ENCODE peak calls at places on chromosome 12, in four cellular contexts. X, P, R and Q are unnamed samples.

GRCh38 chr12:52913424-52913821 is 8.5 kb upstream of the KRT8 start:
- DNase-seq in X (no peak), R (no peak), P (no peak), Q (no peak)

GRCh38 chr12:113006641-113007040 is 28.3 kb downstream of the OAS2 start:
- DNase-seq in R (no peak), P (no peak), X (no peak), Q (no peak)

GRCh38 chr12:16043480-16043879 is 132.3 kb downstream of the DERA start:
- DNase-seq in X (no peak), R (no peak), P (no peak), Q (no peak)

GRCh38 chr12:98646165-98646764 is 1.2 kb downstream of the APAF1 start:
- DNase-seq in X (peak), P (no peak), R (no peak), Q (peak)

GRCh38 chr12:105980048-105980447 is 158.7 kb downstream of the NUAK1 start:
- DNase-seq in R (no peak), X (no peak), P (no peak), Q (no peak)

GRCh38 chr12:94074970-94075695 is 73.2 kb upstream of the PLXNC1 start:
- DNase-seq in R (no peak), P (peak), X (peak), Q (peak)

GRCh38 chr12:68267892-68268396 is 14.5 kb upstream of the IL22 start:
- DNase-seq in X (no peak), P (no peak), R (no peak), Q (no peak)

GRCh38 chr12:131901431-131902331 is 7.3 kb downstream of the ULK1 start:
- DNase-seq in R (no peak), P (no peak), X (no peak), Q (peak)

GRCh38 chr12:98403936-98404335 is 111.5 kb upstream of the TMPO start:
- DNase-seq in X (no peak), P (no peak), R (no peak), Q (no peak)

GRCh38 chr12:69898236-69898635 is 73.2 kb downstream of the MYRFL start:
- DNase-seq in X (no peak), P (no peak), R (no peak), Q (no peak)

GRCh38 chr12:118064608-118065007 is 3.6 kb upstream of the WSB2 start:
- DNase-seq in X (no peak), R (no peak), P (peak), Q (no peak)

GRCh38 chr12:109781668-109782321 is 51.4 kb downstream of the TRPV4 start:
- DNase-seq in P (no peak), X (no peak), R (no peak), Q (no peak)

GRCh38 chr12:109778684-109779083 is 54.5 kb downstream of the TRPV4 start:
- DNase-seq in P (no peak), R (no peak), X (no peak), Q (no peak)

GRCh38 chr12:109776624-109777023 is 56.6 kb downstream of the TRPV4 start:
- DNase-seq in X (no peak), R (no peak), P (no peak), Q (no peak)

GRCh38 chr12:109777544-109777943 is 55.7 kb downstream of the TRPV4 start:
- DNase-seq in X (peak), R (peak), P (peak), Q (peak)

GRCh38 chr12:109779382-109779781 is 53.8 kb downstream of the TRPV4 start:
- DNase-seq in R (no peak), X (peak), P (peak), Q (peak)
- TF ChIP-seq CEBPB in R (no peak), X (no peak), P (no peak), Q (no peak)

DNA sequence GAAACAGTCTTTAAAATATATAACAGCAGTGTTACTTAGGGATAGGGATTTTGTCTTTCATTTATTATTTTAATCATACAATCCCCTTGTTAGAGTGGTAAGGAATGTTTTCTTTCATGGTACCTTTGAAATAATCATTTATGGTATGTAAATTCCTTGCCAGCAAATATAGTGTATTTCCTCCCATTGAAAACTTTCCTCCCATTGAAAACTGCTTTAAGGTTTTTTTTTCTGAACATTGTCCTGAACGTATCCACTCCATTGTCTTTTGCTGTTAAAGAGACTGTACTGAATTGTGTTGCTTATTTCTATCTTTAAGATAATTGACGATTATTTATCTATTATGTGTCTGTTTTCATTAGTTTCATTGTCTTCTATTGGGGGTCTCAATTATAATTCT is 83.5 kb downstream of the PPHLN1 start:
- DNase-seq in X (no peak), P (no peak), R (no peak), Q (no peak)
- TF ChIP-seq CHD4 in X (no peak), P (no peak), R (no peak), Q (no peak)

GRCh38 chr12:65123435-65124063 is 2.4 kb upstream of the WIF1 start:
- DNase-seq in R (peak), P (no peak), X (peak), Q (no peak)

GRCh38 chr12:65121049-65121955 is at the start of gene WIF1:
- DNase-seq in X (no peak), P (no peak), R (no peak), Q (no peak)

GRCh38 chr12:65121956-65122469 is 908 bp upstream of the WIF1 start:
- DNase-seq in X (no peak), P (no peak), R (no peak), Q (no peak)

GRCh38 chr12:65125247-65125646 is 4.1 kb upstream of the WIF1 start:
- DNase-seq in R (no peak), P (no peak), X (no peak), Q (no peak)

GRCh38 chr12:65122661-65123060 is 1.6 kb upstream of the WIF1 start:
- DNase-seq in X (no peak), P (no peak), R (no peak), Q (no peak)
- TF ChIP-seq CEBPB in X (no peak), P (no peak), R (no peak), Q (no peak)

GRCh38 chr12:88756153-88756552 is 175.9 kb upstream of the KITLG start:
- DNase-seq in R (no peak), P (no peak), X (no peak), Q (no peak)
- TF ChIP-seq CHD4 in R (no peak), P (no peak), X (no peak), Q (no peak)

GRCh38 chr12:107375231-107375630 is 281.9 kb upstream of the CRY1 start:
- DNase-seq in R (no peak), X (no peak), P (no peak), Q (no peak)

GRCh38 chr12:107385518-107385917 is 292.2 kb upstream of the CRY1 start:
- DNase-seq in X (no peak), R (no peak), P (no peak), Q (peak)

GRCh38 chr12:107377596-107378385 is 284.4 kb upstream of the CRY1 start:
- DNase-seq in P (no peak), X (no peak), R (no peak), Q (no peak)

GRCh38 chr12:107384645-107385044 is 291.3 kb upstream of the CRY1 start:
- DNase-seq in P (no peak), X (no peak), R (no peak), Q (no peak)

DNA sequence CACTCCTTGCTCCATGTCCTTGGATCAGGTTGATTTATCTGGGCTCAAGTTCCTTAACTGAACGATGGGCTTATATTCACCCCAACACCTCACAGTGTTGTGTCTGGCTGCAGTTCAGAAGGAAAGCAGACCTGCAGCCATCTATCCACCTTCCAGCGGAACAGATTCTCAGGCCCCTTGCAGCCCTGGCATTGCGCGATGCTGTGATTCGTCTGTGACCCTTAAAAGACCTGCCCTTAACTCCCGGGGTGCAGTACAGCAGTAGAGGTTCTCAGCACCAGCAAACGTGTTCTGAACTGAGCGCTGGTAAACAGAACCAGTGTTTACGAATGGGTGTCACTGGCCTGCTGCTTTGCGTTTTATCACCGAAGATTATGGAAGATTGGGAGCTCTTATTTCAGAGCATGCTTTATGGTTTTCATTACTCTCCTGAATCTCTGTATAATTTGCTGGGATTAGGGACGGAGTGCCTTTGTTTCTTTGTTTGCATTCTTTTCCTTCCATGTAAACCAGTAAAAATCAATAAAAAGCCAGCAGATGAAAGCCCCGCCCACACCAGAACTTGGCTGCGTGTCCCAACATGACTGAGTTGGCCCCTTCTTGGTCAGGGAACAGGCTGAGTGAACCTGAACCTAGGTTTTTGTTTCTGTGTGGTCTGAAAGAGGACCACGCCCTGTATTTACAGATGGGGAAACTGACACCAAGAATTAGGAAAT is 286.7 kb upstream of the CRY1 start:
- DNase-seq in P (no peak), X (peak), R (no peak), Q (peak)
- TF ChIP-seq CEBPB in P (no peak), X (no peak), R (no peak), Q (no peak)